ENCODE peak calls at places on chromosomes 11 and 22, in six cellular contexts. One of them, this sample, is unnamed. For H3K4me1, the result is how much of the 10 kb centered on the place peaks cover.

GRCh38 chr11:35524780-35525179 is 636 bp downstream of the PAMR1 start:
- DNase-seq in body of pancreas: no peak
- DNase-seq in transverse colon: no peak
- DNase-seq in prostate gland: no peak
- DNase-seq in HCT116: no peak
- DNase-seq in thyroid gland: no peak
- DNase-seq in this sample: no peak

GRCh38 chr11:124086447-124086846 is 28.8 kb upstream of the VWA5A start:
- DNase-seq in transverse colon: no peak
- DNase-seq in HCT116: no peak
- DNase-seq in prostate gland: no peak
- DNase-seq in body of pancreas: no peak
- DNase-seq in thyroid gland: no peak
- DNase-seq in this sample: no peak

GRCh38 chr11:60934091-60934789 is 10.0 kb downstream of the TMEM132A start:
- DNase-seq in body of pancreas: no peak
- DNase-seq in HCT116: no peak
- DNase-seq in prostate gland: no peak
- DNase-seq in thyroid gland: no peak
- DNase-seq in transverse colon: no peak
- DNase-seq in this sample: no peak

GRCh38 chr11:16408619-16409018 is 52.3 kb upstream of the SOX6 start:
- DNase-seq in prostate gland: no peak
- DNase-seq in thyroid gland: no peak
- DNase-seq in body of pancreas: no peak
- DNase-seq in transverse colon: no peak
- DNase-seq in HCT116: no peak
- DNase-seq in this sample: no peak

GRCh38 chr22:20002661-20003060 is 14.0 kb downstream of the ARVCF start:
- DNase-seq in thyroid gland: no peak
- DNase-seq in body of pancreas: no peak
- DNase-seq in transverse colon: no peak
- DNase-seq in HCT116: no peak
- DNase-seq in prostate gland: no peak
- DNase-seq in this sample: no peak

GRCh38 chr11:115385211-115385610 is 119.0 kb downstream of the CADM1 start:
- DNase-seq in prostate gland: no peak
- DNase-seq in body of pancreas: no peak
- DNase-seq in HCT116: no peak
- DNase-seq in transverse colon: no peak
- DNase-seq in thyroid gland: no peak
- DNase-seq in this sample: no peak

GRCh38 chr22:35425971-35426800 is 26.2 kb downstream of the MCM5 start:
- DNase-seq in thyroid gland: peak
- DNase-seq in body of pancreas: no peak
- DNase-seq in HCT116: no peak
- DNase-seq in prostate gland: no peak
- DNase-seq in transverse colon: no peak
- DNase-seq in this sample: no peak

GRCh38 chr22:22683668-22684361 is 39.4 kb downstream of the GGTLC2 start:
- DNase-seq in prostate gland: no peak
- DNase-seq in transverse colon: no peak
- DNase-seq in thyroid gland: no peak
- DNase-seq in HCT116: no peak
- DNase-seq in body of pancreas: no peak
- DNase-seq in this sample: no peak

GRCh38 chr11:25214535-25215176 is 717.8 kb downstream of the LUZP2 start:
- DNase-seq in HCT116: no peak
- DNase-seq in thyroid gland: no peak
- DNase-seq in body of pancreas: no peak
- DNase-seq in transverse colon: no peak
- DNase-seq in prostate gland: no peak
- DNase-seq in this sample: no peak

GRCh38 chr11:34644669-34645406 is 23.9 kb downstream of the EHF start:
- DNase-seq in HCT116: no peak
- DNase-seq in thyroid gland: no peak
- DNase-seq in prostate gland: no peak
- DNase-seq in transverse colon: no peak
- DNase-seq in body of pancreas: no peak
- DNase-seq in this sample: no peak

GRCh38 chr11:61272731-61273130 is 22.4 kb downstream of the VWCE start:
- DNase-seq in HCT116: no peak
- DNase-seq in thyroid gland: no peak
- DNase-seq in transverse colon: no peak
- DNase-seq in prostate gland: no peak
- DNase-seq in body of pancreas: no peak
- DNase-seq in this sample: no peak

GRCh38 chr11:101470881-101471535 is 112.8 kb downstream of the TRPC6 start:
- DNase-seq in body of pancreas: no peak
- DNase-seq in transverse colon: no peak
- DNase-seq in thyroid gland: no peak
- DNase-seq in HCT116: no peak
- DNase-seq in prostate gland: no peak
- DNase-seq in this sample: no peak

GRCh38 chr22:45952151-45952550 is 24.8 kb downstream of the WNT7B start:
- DNase-seq in body of pancreas: no peak
- DNase-seq in prostate gland: no peak
- DNase-seq in thyroid gland: no peak
- DNase-seq in HCT116: no peak
- DNase-seq in transverse colon: no peak
- DNase-seq in this sample: no peak

DNA sequence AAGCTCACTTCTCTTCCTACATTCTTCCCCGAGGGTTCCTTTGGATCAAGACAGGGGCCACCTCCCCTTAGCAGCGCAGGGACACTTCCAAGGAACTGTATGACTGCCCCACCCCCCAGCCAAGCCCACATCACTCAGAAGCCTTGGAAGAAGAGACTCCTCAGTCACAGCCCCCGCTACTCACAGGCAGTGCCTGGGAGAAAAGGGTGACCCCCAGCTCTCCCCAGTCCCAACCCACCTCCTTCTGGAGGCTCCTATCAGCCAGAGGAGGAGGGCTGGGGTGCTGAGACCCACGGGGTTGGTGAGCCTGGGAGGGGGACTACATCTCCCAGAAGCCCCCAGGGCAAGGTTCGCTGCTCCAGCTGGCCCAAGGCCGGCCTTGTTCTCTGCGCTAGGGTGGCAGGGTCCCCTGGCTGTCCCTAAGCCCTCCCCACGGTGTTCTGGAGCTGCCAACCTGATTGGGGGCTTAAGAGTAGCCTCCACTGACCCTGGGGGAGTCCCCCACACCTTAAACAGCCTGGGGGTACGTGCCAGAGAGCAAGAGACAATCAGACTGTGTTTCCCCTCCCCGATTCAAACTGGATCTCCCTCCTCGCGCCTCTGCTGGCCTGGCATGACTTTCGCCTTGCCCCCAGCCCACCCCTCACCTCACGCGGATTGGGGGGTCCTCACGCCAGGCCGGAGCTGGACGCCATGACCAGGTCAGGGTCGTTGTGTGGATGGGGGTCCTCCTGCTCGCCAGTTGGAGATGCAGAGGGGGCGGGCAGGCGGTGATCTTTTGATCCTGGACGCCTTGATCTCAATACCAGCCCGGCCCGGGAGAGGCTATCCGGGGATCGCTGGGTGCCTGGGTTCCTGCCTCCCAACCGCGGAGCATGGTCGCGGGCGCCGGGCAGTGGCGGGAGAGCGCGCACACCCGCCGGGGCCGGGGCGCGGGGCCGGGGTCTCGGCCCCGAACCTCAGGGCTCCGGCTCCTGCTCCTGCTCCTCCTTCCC is 838 bp downstream of the BCL9L start:
- DNase-seq in thyroid gland: peak
- DNase-seq in prostate gland: no peak
- DNase-seq in body of pancreas: peak
- DNase-seq in transverse colon: peak
- DNase-seq in HCT116: no peak
- DNase-seq in this sample: no peak
- TF ChIP-seq POLR2A in thyroid gland: peak
- TF ChIP-seq POLR2A in prostate gland: peak
- TF ChIP-seq POLR2A in body of pancreas: no peak
- TF ChIP-seq POLR2A in transverse colon: no peak
- TF ChIP-seq POLR2A in HCT116: no peak
- TF ChIP-seq POLR2A in this sample: no peak

GRCh38 chr11:57786436-57786835 is 24.8 kb downstream of the CTNND1 start:
- DNase-seq in transverse colon: no peak
- DNase-seq in thyroid gland: no peak
- DNase-seq in prostate gland: peak
- DNase-seq in HCT116: no peak
- DNase-seq in body of pancreas: no peak
- DNase-seq in this sample: no peak
- H3K4me1 ChIP-seq in transverse colon: half or more
- H3K4me1 ChIP-seq in thyroid gland: half or more
- H3K4me1 ChIP-seq in prostate gland: under half
- H3K4me1 ChIP-seq in HCT116: half or more
- H3K4me1 ChIP-seq in body of pancreas: half or more
- H3K4me1 ChIP-seq in this sample: under half

DNA sequence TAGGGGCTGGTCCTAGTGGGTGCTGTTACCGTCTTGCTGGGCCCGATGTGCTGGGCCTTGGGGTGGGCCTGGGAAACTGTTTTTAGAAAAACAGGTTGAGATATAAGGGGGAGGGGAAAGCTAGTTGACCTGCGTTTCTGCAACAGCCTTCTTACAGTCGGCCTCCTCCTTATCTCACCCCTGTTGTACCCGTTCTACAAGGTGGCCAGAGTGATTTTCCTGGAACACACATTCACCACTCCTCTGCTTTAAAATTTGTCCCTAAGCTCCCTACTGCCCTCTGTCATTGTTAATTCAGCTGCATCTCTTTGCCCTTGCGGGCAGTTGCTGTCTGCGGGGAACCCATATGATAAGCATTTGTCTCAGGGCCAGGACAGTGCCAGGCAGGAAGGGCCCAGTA is 113.9 kb downstream of the HIPK3 start:
- DNase-seq in body of pancreas: no peak
- DNase-seq in prostate gland: no peak
- DNase-seq in HCT116: no peak
- DNase-seq in thyroid gland: no peak
- DNase-seq in transverse colon: no peak
- DNase-seq in this sample: no peak
- TF ChIP-seq CTCF in body of pancreas: no peak
- TF ChIP-seq CTCF in prostate gland: no peak
- TF ChIP-seq CTCF in HCT116: no peak
- TF ChIP-seq CTCF in thyroid gland: no peak
- TF ChIP-seq CTCF in transverse colon: no peak
- TF ChIP-seq CTCF in this sample: no peak

DNA sequence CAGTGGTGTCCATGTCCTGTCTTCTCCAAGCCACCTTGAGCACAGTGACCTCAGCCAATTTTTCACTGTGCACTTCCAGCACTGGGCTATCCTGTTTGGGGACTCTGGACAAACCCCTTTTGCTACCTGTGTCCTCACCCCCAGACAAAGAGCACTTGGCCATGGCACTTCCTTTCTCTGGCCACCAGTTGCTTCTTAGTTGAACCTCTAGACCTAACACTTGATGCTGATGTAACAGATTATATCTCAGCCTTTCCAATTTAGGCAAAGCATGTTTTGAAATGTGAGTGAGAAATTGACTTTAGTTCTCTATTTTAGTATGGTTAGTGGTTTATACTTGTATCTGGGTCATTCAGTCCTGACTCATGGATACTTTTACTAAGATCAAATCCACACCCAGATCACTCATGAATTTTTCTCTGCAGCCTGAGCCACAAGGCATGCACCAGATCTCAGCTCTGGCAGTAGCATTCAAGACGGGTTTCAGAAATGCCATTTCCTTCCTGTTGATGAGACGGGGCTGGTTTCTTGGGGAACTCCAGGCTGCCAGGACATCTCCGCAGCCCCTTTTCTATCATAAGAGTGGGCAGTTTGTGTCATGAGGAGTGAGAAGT is 185.4 kb upstream of the TENM4 start:
- DNase-seq in body of pancreas: no peak
- DNase-seq in prostate gland: no peak
- DNase-seq in thyroid gland: no peak
- DNase-seq in HCT116: no peak
- DNase-seq in transverse colon: no peak
- DNase-seq in this sample: no peak
- TF ChIP-seq POLR2A in body of pancreas: no peak
- TF ChIP-seq POLR2A in prostate gland: no peak
- TF ChIP-seq POLR2A in thyroid gland: no peak
- TF ChIP-seq POLR2A in HCT116: no peak
- TF ChIP-seq POLR2A in transverse colon: no peak
- TF ChIP-seq POLR2A in this sample: no peak